ENCODE peak calls at places on chromosome 1, in four cellular contexts. One of them, this sample, is unnamed.

GRCh38 chr1:40844887-40845878 is 17.0 kb downstream of the CITED4 start:
- DNase-seq in NB4: no peak
- DNase-seq in activated CD4-positive, alpha-beta T cell treated with anti-CD3 and anti-CD28 coated beads, Interleukin-2, amount 50 U/mL, for 1 hour: no peak
- DNase-seq in substantia nigra: no peak
- DNase-seq in this sample: no peak

GRCh38 chr1:82565546-82565945 is 764.8 kb downstream of the ADGRL2 start:
- DNase-seq in NB4: no peak
- DNase-seq in activated CD4-positive, alpha-beta T cell treated with anti-CD3 and anti-CD28 coated beads, Interleukin-2, amount 50 U/mL, for 1 hour: no peak
- DNase-seq in substantia nigra: peak; percentile 1
- DNase-seq in this sample: no peak

GRCh38 chr1:113246929-113247328 is 143.4 kb upstream of the MAGI3 start:
- DNase-seq in NB4: no peak
- DNase-seq in activated CD4-positive, alpha-beta T cell treated with anti-CD3 and anti-CD28 coated beads, Interleukin-2, amount 50 U/mL, for 1 hour: no peak
- DNase-seq in substantia nigra: no peak
- DNase-seq in this sample: no peak

GRCh38 chr1:6026095-6026809 is 19.4 kb upstream of the KCNAB2 start:
- DNase-seq in NB4: peak; percentile 97
- DNase-seq in activated CD4-positive, alpha-beta T cell treated with anti-CD3 and anti-CD28 coated beads, Interleukin-2, amount 50 U/mL, for 1 hour: peak; percentile 91
- DNase-seq in substantia nigra: peak; percentile 43
- DNase-seq in this sample: peak; percentile 90

GRCh38 chr1:2267051-2267830 is 39.1 kb downstream of the SKI start:
- DNase-seq in NB4: no peak
- DNase-seq in activated CD4-positive, alpha-beta T cell treated with anti-CD3 and anti-CD28 coated beads, Interleukin-2, amount 50 U/mL, for 1 hour: no peak
- DNase-seq in substantia nigra: no peak
- DNase-seq in this sample: no peak

GRCh38 chr1:162822391-162823200 is 32.1 kb downstream of the HSD17B7 start:
- DNase-seq in NB4: no peak
- DNase-seq in activated CD4-positive, alpha-beta T cell treated with anti-CD3 and anti-CD28 coated beads, Interleukin-2, amount 50 U/mL, for 1 hour: no peak
- DNase-seq in substantia nigra: peak; percentile 23
- DNase-seq in this sample: no peak

GRCh38 chr1:192477630-192478029 is 97.9 kb upstream of the RGS1 start:
- DNase-seq in NB4: peak; percentile 60
- DNase-seq in activated CD4-positive, alpha-beta T cell treated with anti-CD3 and anti-CD28 coated beads, Interleukin-2, amount 50 U/mL, for 1 hour: no peak
- DNase-seq in substantia nigra: no peak
- DNase-seq in this sample: no peak

GRCh38 chr1:109849670-109850069 is 61.0 kb upstream of the CSF1 start:
- DNase-seq in NB4: peak; percentile 48
- DNase-seq in activated CD4-positive, alpha-beta T cell treated with anti-CD3 and anti-CD28 coated beads, Interleukin-2, amount 50 U/mL, for 1 hour: no peak
- DNase-seq in substantia nigra: no peak
- DNase-seq in this sample: no peak

GRCh38 chr1:30446508-30446907 is 276.9 kb downstream of the MATN1 start:
- DNase-seq in NB4: no peak
- DNase-seq in activated CD4-positive, alpha-beta T cell treated with anti-CD3 and anti-CD28 coated beads, Interleukin-2, amount 50 U/mL, for 1 hour: no peak
- DNase-seq in substantia nigra: no peak
- DNase-seq in this sample: no peak

This sample was measured in CD4-positive, alpha-beta memory T cell.